ENCODE peak calls at places on chromosomes 6 and 20, in nine cellular contexts. Z, O, R, G, X, A, T, S and K are unnamed samples.

GRCh38 chr6:21914121-21914973 is 320.8 kb downstream of the SOX4 start:
- DNase-seq in O (no peak), Z (peak), G (no peak), T (no peak), A (no peak), S (no peak), R (peak), X (peak), K (no peak)

GRCh38 chr6:163010145-163010544 is 282.4 kb downstream of the PACRG start:
- DNase-seq in G (no peak), T (no peak), X (no peak), A (no peak), R (no peak), Z (no peak), S (no peak), O (no peak), K (no peak)

GRCh38 chr6:140661691-140662090 is 1287.2 kb upstream of the CITED2 start:
- DNase-seq in X (no peak), R (no peak), Z (no peak), G (no peak), A (no peak), O (no peak), T (no peak), S (no peak), K (no peak)

GRCh38 chr6:106112446-106112845 is 26.3 kb downstream of the PRDM1 start:
- DNase-seq in S (no peak), Z (no peak), G (no peak), R (no peak), X (no peak), A (no peak), O (no peak), T (no peak), K (no peak)

GRCh38 chr6:71194730-71195129 is 93.9 kb upstream of the OGFRL1 start:
- DNase-seq in S (peak), Z (no peak), O (no peak), A (no peak), G (no peak), T (no peak), X (no peak), R (no peak), K (no peak)

GRCh38 chr20:2879148-2879547 is 5.9 kb downstream of the PTPRA start:
- DNase-seq in O (no peak), T (no peak), X (no peak), R (no peak), A (no peak), Z (no peak), S (no peak), G (no peak), K (no peak)

GRCh38 chr6:101722481-101722880 is 329.0 kb downstream of the GRIK2 start:
- DNase-seq in X (no peak), R (no peak), A (no peak), T (no peak), G (no peak), S (no peak), Z (no peak), O (no peak), K (no peak)

GRCh38 chr6:166055801-166056200 is 111.8 kb downstream of the TBXT start:
- DNase-seq in G (no peak), X (no peak), A (no peak), Z (no peak), R (no peak), S (no peak), T (no peak), O (no peak), K (no peak)

GRCh38 chr20:23132930-23133559 is 46.9 kb upstream of the CD93 start:
- DNase-seq in G (no peak), Z (no peak), X (peak), S (no peak), A (peak), O (no peak), R (no peak), T (no peak), K (no peak)

GRCh38 chr6:110049696-110050465 is 71.8 kb downstream of the GPR6 start:
- DNase-seq in R (no peak), O (no peak), Z (peak), S (no peak), T (no peak), X (no peak), G (no peak), A (peak), K (no peak)

GRCh38 chr6:104579464-104579863 is 280.3 kb downstream of the HACE1 start:
- DNase-seq in S (no peak), Z (no peak), X (no peak), A (no peak), G (no peak), T (no peak), O (no peak), R (no peak), K (no peak)

GRCh38 chr6:14382381-14383236 is 265.0 kb downstream of the CD83 start:
- DNase-seq in Z (no peak), X (no peak), G (no peak), O (no peak), T (no peak), A (no peak), S (no peak), R (no peak), K (no peak)

GRCh38 chr6:13395272-13396237 is 67.2 kb upstream of the TBC1D7 start:
- DNase-seq in S (no peak), T (no peak), A (no peak), Z (no peak), R (no peak), X (peak), O (no peak), G (no peak), K (peak)

GRCh38 chr6:64681416-64682160 is 1025.4 kb downstream of the EYS start:
- DNase-seq in G (no peak), R (no peak), A (no peak), O (no peak), Z (no peak), X (no peak), T (no peak), S (no peak), K (no peak)

GRCh38 chr6:129835691-129836090 is 25.4 kb downstream of the TMEM244 start:
- DNase-seq in S (no peak), T (no peak), R (no peak), G (no peak), X (no peak), O (no peak), A (no peak), Z (no peak), K (no peak)

GRCh38 chr20:44364068-44364467 is 8.6 kb downstream of the HNF4A start:
- DNase-seq in A (no peak), X (no peak), O (no peak), T (no peak), R (no peak), S (no peak), Z (no peak), G (no peak), K (no peak)

GRCh38 chr6:16911088-16911487 is 149.8 kb upstream of the ATXN1 start:
- DNase-seq in R (no peak), A (no peak), S (no peak), X (no peak), T (no peak), G (no peak), O (no peak), Z (no peak), K (no peak)

GRCh38 chr6:77177470-77177869 is 285.8 kb downstream of the HTR1B start:
- DNase-seq in O (no peak), R (no peak), X (no peak), G (no peak), Z (no peak), A (no peak), T (no peak), S (no peak), K (no peak)

GRCh38 chr6:90538651-90539050 is 48.2 kb downstream of the MAP3K7 start:
- DNase-seq in Z (no peak), T (no peak), X (no peak), R (no peak), A (no peak), G (no peak), S (no peak), O (no peak), K (no peak)

GRCh38 chr6:34383171-34383631 is 9.3 kb downstream of the NUDT3 start:
- DNase-seq in A (no peak), Z (no peak), S (no peak), O (no peak), X (no peak), G (no peak), T (no peak), R (no peak), K (no peak)

GRCh38 chr20:48444249-48444648 is 383.6 kb downstream of the PREX1 start:
- DNase-seq in X (no peak), T (no peak), Z (no peak), A (no peak), R (no peak), G (no peak), S (no peak), O (no peak), K (no peak)

GRCh38 chr20:46151936-46152335 is 33.8 kb downstream of the CD40 start:
- DNase-seq in G (no peak), T (no peak), R (no peak), X (no peak), O (no peak), Z (no peak), A (no peak), S (peak), K (no peak)

GRCh38 chr6:53691252-53691651 is 25.7 kb upstream of the KLHL31 start:
- DNase-seq in T (no peak), Z (no peak), S (no peak), G (no peak), R (no peak), X (no peak), A (no peak), O (no peak), K (no peak)

GRCh38 chr6:145241039-145241438 is 494.3 kb downstream of the EPM2A start:
- DNase-seq in A (no peak), S (peak), Z (no peak), T (no peak), O (no peak), X (no peak), R (no peak), G (no peak), K (no peak)

GRCh38 chr6:112910256-112910655 is 563.1 kb downstream of the RFPL4B start:
- DNase-seq in X (no peak), G (no peak), Z (no peak), A (no peak), R (no peak), O (no peak), T (no peak), S (no peak), K (no peak)

GRCh38 chr20:20199338-20200160 is 147.2 kb downstream of the CFAP61 start:
- DNase-seq in X (no peak), G (no peak), Z (no peak), S (no peak), R (no peak), O (no peak), T (no peak), A (no peak), K (no peak)

GRCh38 chr6:2181567-2181966 is 63.8 kb downstream of the GMDS start:
- DNase-seq in R (no peak), T (no peak), A (no peak), O (no peak), S (no peak), G (no peak), Z (no peak), X (no peak), K (no peak)

GRCh38 chr6:85484941-85485340 is 35.1 kb downstream of the NT5E start:
- DNase-seq in T (no peak), X (no peak), S (no peak), G (no peak), A (no peak), O (no peak), Z (no peak), R (no peak), K (no peak)

GRCh38 chr20:34052414-34052813 is 58.7 kb downstream of the RALY start:
- DNase-seq in S (no peak), T (no peak), G (no peak), A (no peak), X (no peak), Z (no peak), R (no peak), O (no peak), K (no peak)

GRCh38 chr20:57400821-57401564 is 9.8 kb downstream of the RBM38 start:
- DNase-seq in S (no peak), X (no peak), O (no peak), Z (no peak), T (no peak), A (no peak), R (no peak), G (no peak), K (no peak)

GRCh38 chr6:34529665-34530327 is 26.3 kb downstream of the SPDEF start:
- DNase-seq in G (no peak), X (peak), Z (no peak), O (no peak), R (no peak), S (no peak), T (no peak), A (no peak), K (no peak)

GRCh38 chr6:133707456-133707855 is 181.5 kb upstream of the TCF21 start:
- DNase-seq in Z (no peak), O (peak), S (no peak), X (no peak), R (no peak), G (no peak), A (no peak), T (no peak), K (no peak)

GRCh38 chr20:19840111-19840705 is 82.2 kb downstream of the RIN2 start:
- DNase-seq in G (no peak), S (no peak), R (no peak), A (no peak), Z (no peak), T (no peak), X (no peak), O (no peak), K (no peak)

GRCh38 chr6:114121913-114122662 is 151.1 kb upstream of the HDAC2 start:
- DNase-seq in S (no peak), R (no peak), Z (no peak), G (no peak), A (no peak), T (no peak), O (no peak), X (no peak), K (no peak)

GRCh38 chr20:5652626-5653573 is 97.3 kb upstream of the SHLD1 start:
- DNase-seq in S (peak), O (no peak), A (no peak), Z (no peak), G (no peak), R (no peak), X (no peak), T (no peak), K (peak)

GRCh38 chr20:43915209-43916072 is 789 bp downstream of the TOX2 start:
- DNase-seq in O (no peak), G (no peak), R (no peak), T (peak), X (no peak), Z (no peak), S (no peak), A (no peak), K (no peak)

GRCh38 chr6:38179300-38179699 is 359.8 kb downstream of the ZFAND3 start:
- DNase-seq in Z (peak), X (no peak), T (no peak), A (no peak), G (no peak), S (no peak), R (no peak), O (no peak), K (no peak)

GRCh38 chr20:40996326-40996725 is 32.3 kb upstream of the TOP1 start:
- DNase-seq in T (no peak), Z (no peak), G (no peak), S (no peak), X (no peak), R (no peak), A (no peak), O (no peak), K (no peak)
- H3K27ac ChIP-seq in T (no peak), Z (no peak), G (no peak), S (no peak), X (no peak), R (no peak), A (no peak), O (no peak), K (no peak)

DNA sequence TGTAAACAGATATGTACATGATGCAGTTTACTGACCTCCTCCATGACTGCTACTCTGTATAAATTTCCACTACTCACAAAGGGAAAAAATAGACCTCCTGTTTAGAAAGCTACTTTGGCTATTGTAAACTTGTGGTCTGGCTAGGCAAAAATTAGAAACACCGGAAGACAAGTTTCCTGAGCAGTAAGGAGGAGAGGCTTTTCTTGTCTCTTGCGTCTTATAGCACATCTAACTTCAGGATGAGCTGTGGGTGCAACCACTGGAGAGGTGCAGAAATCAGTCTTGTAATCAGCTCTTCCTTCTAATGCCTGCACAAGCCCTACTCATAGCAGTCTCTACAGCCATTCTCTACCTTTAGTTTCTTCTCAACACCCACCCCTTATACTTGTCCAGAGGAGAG is 296.5 kb upstream of the SLC35B3 start:
- DNase-seq in O (no peak), R (no peak), Z (no peak), T (no peak), G (no peak), S (no peak), X (no peak), A (no peak), K (no peak)
- H3K27ac ChIP-seq in O (no peak), R (no peak), Z (no peak), T (no peak), G (no peak), S (no peak), X (no peak), A (no peak), K (no peak)

GRCh38 chr6:127188752-127189151 is 70.3 kb downstream of the RSPO3 start:
- DNase-seq in T (no peak), R (no peak), O (no peak), A (no peak), X (no peak), Z (no peak), S (no peak), G (no peak), K (peak)
- H3K27ac ChIP-seq in T (no peak), R (no peak), O (no peak), A (no peak), X (no peak), Z (no peak), S (peak), G (no peak), K (no peak)

DNA sequence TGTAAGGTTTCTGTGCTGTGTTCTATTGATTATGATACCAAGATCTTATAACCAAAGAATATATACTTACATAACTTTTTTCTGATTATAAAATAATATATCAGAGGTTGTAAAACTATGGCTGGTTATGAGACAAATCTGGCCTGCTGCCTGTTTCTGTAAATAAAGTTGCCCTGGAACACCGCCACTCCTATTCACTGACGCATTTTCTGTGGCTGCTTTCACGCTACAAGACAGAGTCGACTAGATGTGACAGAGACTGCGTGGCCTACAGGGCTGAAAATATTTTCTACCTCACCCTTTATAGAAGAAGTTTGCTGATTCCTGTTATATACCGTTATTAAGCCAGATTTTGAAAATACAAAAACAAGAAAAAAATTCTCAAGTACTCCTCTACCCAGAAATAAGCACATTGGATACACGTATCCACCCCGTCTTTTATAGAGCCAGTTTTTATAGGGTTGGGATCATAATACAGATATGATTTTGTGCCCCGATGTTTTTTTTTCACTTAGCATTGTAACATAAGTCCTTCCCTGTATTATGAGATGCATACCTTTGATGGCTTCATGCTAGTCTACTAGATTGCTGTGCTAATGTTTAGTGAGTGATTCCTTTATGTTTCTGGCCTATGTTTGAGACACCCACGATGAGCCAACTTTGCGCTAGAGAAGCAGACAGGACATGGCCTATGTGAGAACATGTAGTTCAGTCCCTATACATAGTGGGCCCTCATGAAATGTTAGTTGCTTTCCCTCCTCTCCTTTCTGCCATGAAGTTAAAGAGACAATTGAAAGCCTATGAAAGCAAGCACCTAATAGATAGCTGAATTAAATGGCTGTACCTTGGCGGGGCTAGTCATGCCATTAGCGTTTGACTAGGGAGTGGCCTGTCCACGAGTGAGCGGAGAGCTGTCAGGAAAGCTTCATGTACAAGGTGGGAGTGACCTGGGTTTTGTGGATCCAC is 98.1 kb upstream of the KCNK16 start:
- DNase-seq in A (no peak), T (no peak), G (no peak), S (no peak), Z (no peak), O (no peak), R (no peak), X (no peak), K (no peak)
- H3K27ac ChIP-seq in A (peak), T (no peak), G (no peak), S (no peak), Z (no peak), O (no peak), R (no peak), X (peak), K (no peak)